ENCODE peak calls at places on chromosomes 4 and X, in six cellular contexts. E is HepG2; J is CD8-positive, alpha-beta T cell; L is neural crest cell; R is CD4-positive, alpha-beta T cell; F is GM12878. K is an unnamed sample.

GRCh38 chr4:147714575-147715401 is 17.1 kb upstream of the ARHGAP10 start:
- DNase-seq in E (no peak), J (no peak), L (no peak), R (no peak), F (no peak), K (no peak)

GRCh38 chr4:27084685-27085356 is 224.2 kb downstream of the STIM2 start:
- DNase-seq in E (no peak), J (no peak), L (peak), R (no peak), F (no peak), K (peak)

GRCh38 chr4:113760094-113760851 is 1.3 kb downstream of the CAMK2D start:
- DNase-seq in E (no peak), J (peak), L (peak), R (peak), F (no peak), K (no peak)

GRCh38 chrX:1248381-1249061 is 20.1 kb upstream of the CSF2RA start:
- DNase-seq in E (peak), J (no peak), L (peak), R (no peak), F (no peak), K (peak)

GRCh38 chr4:185541251-185541671 is 6.0 kb upstream of the PDLIM3 start:
- DNase-seq in E (no peak), J (no peak), L (no peak), R (no peak), F (no peak), K (no peak)

GRCh38 chr4:140556372-140557085 is 12.2 kb downstream of the UCP1 start:
- DNase-seq in E (no peak), J (no peak), L (no peak), R (no peak), F (peak), K (peak)

GRCh38 chrX:73563740-73564073 is 710 bp downstream of the CHIC1 start:
- DNase-seq in E (no peak), J (no peak), L (no peak), R (no peak), F (peak), K (no peak)

GRCh38 chrX:119505945-119506344 is 37.7 kb downstream of the SLC25A5 start:
- DNase-seq in E (peak), J (no peak), L (no peak), R (no peak), F (no peak), K (no peak)

GRCh38 chr4:7710576-7711329 is 228.9 kb downstream of the AFAP1 start:
- DNase-seq in E (no peak), J (no peak), L (no peak), R (no peak), F (no peak), K (no peak)

GRCh38 chr4:169263791-169264392 is 6.9 kb downstream of the SH3RF1 start:
- DNase-seq in E (no peak), J (no peak), L (no peak), R (no peak), F (no peak), K (no peak)

GRCh38 chr4:75598390-75598789 is 31.9 kb downstream of the CDKL2 start:
- DNase-seq in E (no peak), J (no peak), L (no peak), R (no peak), F (no peak), K (no peak)

GRCh38 chr4:80045831-80046230 is 27.2 kb downstream of the ANTXR2 start:
- DNase-seq in E (no peak), J (no peak), L (no peak), R (no peak), F (no peak), K (no peak)

GRCh38 chr4:94595013-94595412 is 143.3 kb downstream of the PDLIM5 start:
- DNase-seq in E (no peak), J (no peak), L (no peak), R (no peak), F (no peak), K (no peak)

GRCh38 chr4:121765941-121766538 is 1.1 kb upstream of the SMIM43 start:
- DNase-seq in E (no peak), J (no peak), L (no peak), R (no peak), F (no peak), K (no peak)

GRCh38 chr4:189374176-189374575 is 566.5 kb upstream of the FRG1 start:
- DNase-seq in E (no peak), J (no peak), L (no peak), R (no peak), F (no peak), K (no peak)

GRCh38 chr4:176034498-176034897 is 31.1 kb upstream of the WDR17 start:
- DNase-seq in E (no peak), J (no peak), L (peak), R (no peak), F (no peak), K (no peak)

GRCh38 chrX:109873576-109873975 is 129.3 kb upstream of the TMEM164 start:
- DNase-seq in E (no peak), J (no peak), L (no peak), R (no peak), F (no peak), K (no peak)

GRCh38 chr4:150381671-150382427 is 200.1 kb upstream of the MAB21L2 start:
- DNase-seq in E (no peak), J (no peak), L (no peak), R (no peak), F (no peak), K (no peak)

GRCh38 chr4:87657525-87657924 is 7.4 kb downstream of the DMP1 start:
- DNase-seq in E (no peak), J (no peak), L (no peak), R (no peak), F (no peak), K (no peak)

GRCh38 chr4:10584042-10584441 is 100.5 kb downstream of the CLNK start:
- DNase-seq in E (peak), J (no peak), L (no peak), R (no peak), F (peak), K (peak)

GRCh38 chr4:107824367-107825071 is at the start of gene SGMS2:
- DNase-seq in E (peak), J (no peak), L (peak), R (no peak), F (no peak), K (peak)

GRCh38 chr4:82744284-82744963 is 54.2 kb downstream of the SCD5 start:
- DNase-seq in E (no peak), J (no peak), L (no peak), R (no peak), F (no peak), K (no peak)

GRCh38 chrX:27222661-27223060 is 240.5 kb downstream of the PPP4R3C start:
- DNase-seq in E (no peak), J (no peak), L (no peak), R (no peak), F (no peak), K (no peak)

GRCh38 chrX:34528081-34528480 is 129.0 kb downstream of the TMEM47 start:
- DNase-seq in E (no peak), J (no peak), L (no peak), R (no peak), F (no peak), K (no peak)

GRCh38 chr4:3311489-3312171 is 18.8 kb downstream of the RGS12 start:
- DNase-seq in E (no peak), J (no peak), L (no peak), R (no peak), F (no peak), K (no peak)

GRCh38 chrX:51893931-51894696 is 691 bp downstream of the MAGED1 start:
- DNase-seq in E (no peak), J (no peak), L (peak), R (no peak), F (no peak), K (no peak)

GRCh38 chr4:144709793-144710525 is 64.0 kb downstream of the HHIP start:
- DNase-seq in E (no peak), J (no peak), L (no peak), R (no peak), F (no peak), K (no peak)

GRCh38 chr4:186642530-186642929 is 81.1 kb downstream of the FAT1 start:
- DNase-seq in E (no peak), J (no peak), L (no peak), R (no peak), F (no peak), K (no peak)

GRCh38 chr4:47122592-47123291 is 91.4 kb downstream of the GABRB1 start:
- DNase-seq in E (peak), J (peak), L (peak), R (no peak), F (peak), K (peak)

GRCh38 chr4:85677286-85677685 is 202.3 kb downstream of the ARHGAP24 start:
- DNase-seq in E (no peak), J (no peak), L (no peak), R (no peak), F (no peak), K (no peak)

GRCh38 chr4:124943145-124943889 is 230.8 kb upstream of the ANKRD50 start:
- DNase-seq in E (no peak), J (no peak), L (no peak), R (no peak), F (no peak), K (no peak)

GRCh38 chr4:104451573-104451972 is 43.1 kb downstream of the CXXC4 start:
- DNase-seq in E (no peak), J (no peak), L (no peak), R (no peak), F (no peak), K (no peak)

GRCh38 chr4:2284934-2285664 is 23.2 kb upstream of the MXD4 start:
- DNase-seq in E (no peak), J (no peak), L (no peak), R (no peak), F (no peak), K (no peak)

GRCh38 chr4:109729563-109730293 is at the start of gene PLA2G12A:
- DNase-seq in E (peak), J (peak), L (peak), R (peak), F (peak), K (peak)

GRCh38 chr4:182699825-182700224 is 217.4 kb downstream of the DCTD start:
- DNase-seq in E (no peak), J (no peak), L (no peak), R (no peak), F (no peak), K (no peak)

GRCh38 chr4:931194-931959 is 739 bp downstream of the GAK start:
- DNase-seq in E (peak), J (no peak), L (no peak), R (no peak), F (no peak), K (no peak)

GRCh38 chrX:65241059-65241721 is 264.9 kb upstream of the ZC4H2 start:
- DNase-seq in E (peak), J (no peak), L (no peak), R (no peak), F (no peak), K (no peak)

GRCh38 chr4:20418865-20419451 is 167.3 kb downstream of the SLIT2 start:
- DNase-seq in E (peak), J (no peak), L (no peak), R (no peak), F (peak), K (peak)
- TF ChIP-seq CTCF in E (peak), J (peak), L (peak), R (peak), F (peak), K (peak)

DNA sequence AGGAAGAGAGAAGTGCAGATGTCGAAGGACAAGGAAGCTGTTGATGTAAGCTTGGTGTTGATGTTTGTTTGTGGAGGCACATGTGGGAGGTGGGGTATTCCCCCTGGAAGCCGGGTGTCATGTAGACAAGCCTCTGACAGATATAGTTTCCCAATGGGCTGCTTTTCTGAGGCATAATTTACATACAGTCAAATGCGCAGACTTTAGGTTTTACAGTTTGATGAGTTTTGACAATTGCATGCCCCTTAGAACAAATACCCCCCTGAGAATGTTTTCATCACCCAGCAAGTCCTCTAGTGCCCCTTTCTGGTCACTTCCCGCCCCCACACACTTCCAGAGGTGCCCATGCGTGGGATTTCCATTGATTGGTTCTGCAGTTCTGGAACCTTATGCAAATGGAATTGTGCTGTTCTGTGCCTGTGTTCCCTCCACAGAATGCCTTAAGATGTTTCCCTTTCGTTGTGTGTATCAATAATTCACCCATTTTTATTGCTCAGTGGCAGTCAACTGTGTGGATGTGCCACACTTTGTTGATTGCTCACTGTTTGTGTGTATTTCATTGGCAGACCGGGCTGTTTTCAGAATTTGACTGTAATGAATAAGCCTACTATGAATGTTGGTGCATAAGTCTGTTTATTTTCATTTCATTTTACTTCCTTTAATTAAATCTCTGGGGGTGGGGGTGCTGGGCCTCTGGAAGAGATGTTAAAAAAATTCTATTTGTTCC is 8.5 kb downstream of the EVC start:
- DNase-seq in E (no peak), J (no peak), L (no peak), R (no peak), F (no peak), K (no peak)
- TF ChIP-seq CTCF in E (no peak), J (no peak), L (no peak), R (no peak), F (peak), K (no peak)

GRCh38 chrX:72046447-72046846 is 85.3 kb downstream of the RTL5 start:
- DNase-seq in E (no peak), J (no peak), L (no peak), R (no peak), F (no peak), K (no peak)
- TF ChIP-seq CTCF in E (no peak), J (no peak), L (no peak), R (no peak), F (no peak), K (no peak)

GRCh38 chrX:97740044-97740443 is 856.3 kb downstream of the RPA4 start:
- DNase-seq in E (no peak), J (no peak), L (no peak), R (no peak), F (no peak), K (no peak)

GRCh38 chrX:97747346-97747745 is 863.6 kb downstream of the RPA4 start:
- DNase-seq in E (no peak), J (no peak), L (no peak), R (no peak), F (no peak), K (no peak)

GRCh38 chrX:97740886-97741285 is 857.2 kb downstream of the RPA4 start:
- DNase-seq in E (no peak), J (no peak), L (no peak), R (no peak), F (no peak), K (no peak)

DNA sequence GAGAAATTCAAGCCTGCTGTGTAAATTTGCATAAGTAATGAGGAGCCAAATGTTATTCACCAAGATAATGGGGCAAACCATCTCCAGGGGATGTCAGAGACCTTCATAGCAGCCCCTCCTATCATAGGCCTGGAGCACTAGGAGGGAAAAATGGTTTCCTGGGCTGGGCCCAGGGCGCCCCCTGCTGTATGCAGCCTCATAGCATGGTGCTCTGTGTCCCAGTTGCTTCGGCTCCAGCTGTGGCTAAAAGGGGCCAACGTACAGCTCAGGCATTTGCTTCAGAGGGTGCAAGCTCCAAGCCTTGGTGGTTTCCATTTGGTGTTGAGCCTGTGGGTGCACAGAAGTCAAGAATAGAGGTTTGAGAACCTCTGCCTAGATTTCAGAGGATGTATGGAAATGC is 859.3 kb downstream of the RPA4 start:
- DNase-seq in E (no peak), J (no peak), L (no peak), R (no peak), F (no peak), K (no peak)
- TF ChIP-seq CTCF in E (peak), J (no peak), L (peak), R (no peak), F (peak), K (peak)

DNA sequence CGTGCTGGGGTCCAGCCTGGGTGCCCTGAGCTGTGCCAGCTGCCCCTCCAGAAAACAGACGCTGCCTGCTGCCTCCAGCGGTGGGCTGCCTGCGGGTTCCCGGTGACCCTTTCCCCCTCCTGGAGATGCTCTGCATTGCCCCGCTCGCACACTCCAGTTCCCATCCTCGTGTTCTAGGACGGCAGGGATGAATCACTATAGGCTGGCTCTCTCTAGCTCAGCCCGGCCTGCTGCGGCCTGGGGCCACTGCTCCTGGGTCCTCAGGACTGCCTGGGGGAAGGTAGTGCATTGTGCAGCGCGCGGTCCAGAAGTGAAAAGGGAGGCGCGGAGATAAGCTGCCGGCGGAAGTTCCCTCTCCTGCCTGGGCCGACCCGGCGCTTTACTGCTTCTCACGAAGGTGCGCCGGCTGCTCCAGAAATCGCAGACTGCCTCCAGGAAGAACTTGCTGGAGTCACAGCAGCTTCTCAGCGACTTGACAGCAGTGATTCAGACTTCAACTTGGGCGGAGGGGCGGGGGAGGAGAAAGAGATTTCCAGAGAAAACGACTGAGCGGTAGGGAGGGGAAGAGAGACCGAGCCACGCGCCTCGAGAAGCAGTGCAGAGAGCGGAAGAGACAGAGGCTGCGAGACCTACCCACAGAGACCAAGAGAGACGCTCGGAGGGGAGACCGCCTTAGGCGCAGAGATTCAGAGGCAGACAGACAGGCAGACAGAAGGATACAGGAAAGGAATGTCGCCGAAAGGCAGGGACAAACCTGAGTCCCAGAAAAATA is 6.7 kb upstream of the MSX1 start:
- DNase-seq in E (no peak), J (no peak), L (peak), R (no peak), F (no peak), K (no peak)
- TF ChIP-seq CTCF in E (no peak), J (no peak), L (peak), R (no peak), F (no peak), K (no peak)

GRCh38 chr4:35975617-35976355 is 268.5 kb downstream of the ARAP2 start:
- DNase-seq in E (no peak), J (no peak), L (no peak), R (no peak), F (no peak), K (no peak)
- TF ChIP-seq CTCF in E (no peak), J (no peak), L (no peak), R (no peak), F (no peak), K (no peak)

K was measured in GM10248.